ENCODE peak calls at places on chromosomes 7 and 10, in ten cellular contexts. One of them, this sample, is unnamed.

GRCh38 chr7:2437537-2438148 is 34.2 kb downstream of the CHST12 start:
- DNase-seq in NAMALWA: no peak
- DNase-seq in OCI-LY7: no peak
- DNase-seq in T-helper 2 cell: no peak
- DNase-seq in activated T-cell treated with anti-CD3 and anti-CD28 coated beads for 1 hour: no peak
- DNase-seq in activated CD4-positive, alpha-beta memory T cell treated with anti-CD3 and anti-CD28 coated beads, Interleukin-2, amount 10 ng/mL, durations not matched to agents 7 days and 5 days: no peak
- DNase-seq in foreskin fibroblast: no peak
- DNase-seq in stimulated activated effector memory CD8-positive, alpha-beta T cell treated with anti-CD3 and anti-CD28 coated beads, Interleukin-12 subunit alpha, Interleukin-12 subunit beta, amount 100 ng/mL, for 72 hours: no peak
- DNase-seq in brain microvascular endothelial cell: no peak
- DNase-seq in astrocyte: no peak
- DNase-seq in this sample: no peak

GRCh38 chr7:49245062-49245461 is 320.7 kb downstream of the CDC14C start:
- DNase-seq in NAMALWA: no peak
- DNase-seq in OCI-LY7: no peak
- DNase-seq in T-helper 2 cell: no peak
- DNase-seq in activated T-cell treated with anti-CD3 and anti-CD28 coated beads for 1 hour: no peak
- DNase-seq in activated CD4-positive, alpha-beta memory T cell treated with anti-CD3 and anti-CD28 coated beads, Interleukin-2, amount 10 ng/mL, durations not matched to agents 7 days and 5 days: no peak
- DNase-seq in foreskin fibroblast: no peak
- DNase-seq in stimulated activated effector memory CD8-positive, alpha-beta T cell treated with anti-CD3 and anti-CD28 coated beads, Interleukin-12 subunit alpha, Interleukin-12 subunit beta, amount 100 ng/mL, for 72 hours: no peak
- DNase-seq in brain microvascular endothelial cell: no peak
- DNase-seq in astrocyte: no peak
- DNase-seq in this sample: no peak

GRCh38 chr7:45919231-45919825 is 1.7 kb downstream of the IGFBP3 start:
- DNase-seq in NAMALWA: no peak
- DNase-seq in OCI-LY7: no peak
- DNase-seq in T-helper 2 cell: no peak
- DNase-seq in activated T-cell treated with anti-CD3 and anti-CD28 coated beads for 1 hour: no peak
- DNase-seq in activated CD4-positive, alpha-beta memory T cell treated with anti-CD3 and anti-CD28 coated beads, Interleukin-2, amount 10 ng/mL, durations not matched to agents 7 days and 5 days: no peak
- DNase-seq in foreskin fibroblast: peak
- DNase-seq in stimulated activated effector memory CD8-positive, alpha-beta T cell treated with anti-CD3 and anti-CD28 coated beads, Interleukin-12 subunit alpha, Interleukin-12 subunit beta, amount 100 ng/mL, for 72 hours: no peak
- DNase-seq in brain microvascular endothelial cell: no peak
- DNase-seq in astrocyte: no peak
- DNase-seq in this sample: no peak

GRCh38 chr7:92133133-92133736 is 1.0 kb downstream of the CYP51A1 start:
- DNase-seq in NAMALWA: peak
- DNase-seq in OCI-LY7: no peak
- DNase-seq in T-helper 2 cell: no peak
- DNase-seq in activated T-cell treated with anti-CD3 and anti-CD28 coated beads for 1 hour: no peak
- DNase-seq in activated CD4-positive, alpha-beta memory T cell treated with anti-CD3 and anti-CD28 coated beads, Interleukin-2, amount 10 ng/mL, durations not matched to agents 7 days and 5 days: no peak
- DNase-seq in foreskin fibroblast: no peak
- DNase-seq in stimulated activated effector memory CD8-positive, alpha-beta T cell treated with anti-CD3 and anti-CD28 coated beads, Interleukin-12 subunit alpha, Interleukin-12 subunit beta, amount 100 ng/mL, for 72 hours: no peak
- DNase-seq in brain microvascular endothelial cell: no peak
- DNase-seq in astrocyte: peak
- DNase-seq in this sample: no peak

GRCh38 chr10:7889947-7890542 is 71.7 kb downstream of the TAF3 start:
- DNase-seq in NAMALWA: no peak
- DNase-seq in OCI-LY7: no peak
- DNase-seq in T-helper 2 cell: no peak
- DNase-seq in activated T-cell treated with anti-CD3 and anti-CD28 coated beads for 1 hour: no peak
- DNase-seq in activated CD4-positive, alpha-beta memory T cell treated with anti-CD3 and anti-CD28 coated beads, Interleukin-2, amount 10 ng/mL, durations not matched to agents 7 days and 5 days: no peak
- DNase-seq in foreskin fibroblast: no peak
- DNase-seq in stimulated activated effector memory CD8-positive, alpha-beta T cell treated with anti-CD3 and anti-CD28 coated beads, Interleukin-12 subunit alpha, Interleukin-12 subunit beta, amount 100 ng/mL, for 72 hours: no peak
- DNase-seq in brain microvascular endothelial cell: no peak
- DNase-seq in astrocyte: no peak
- DNase-seq in this sample: no peak

GRCh38 chr7:323410-323809 is 33.4 kb downstream of the FOXL3 start:
- DNase-seq in NAMALWA: no peak
- DNase-seq in OCI-LY7: no peak
- DNase-seq in T-helper 2 cell: no peak
- DNase-seq in activated T-cell treated with anti-CD3 and anti-CD28 coated beads for 1 hour: no peak
- DNase-seq in activated CD4-positive, alpha-beta memory T cell treated with anti-CD3 and anti-CD28 coated beads, Interleukin-2, amount 10 ng/mL, durations not matched to agents 7 days and 5 days: no peak
- DNase-seq in foreskin fibroblast: peak
- DNase-seq in stimulated activated effector memory CD8-positive, alpha-beta T cell treated with anti-CD3 and anti-CD28 coated beads, Interleukin-12 subunit alpha, Interleukin-12 subunit beta, amount 100 ng/mL, for 72 hours: no peak
- DNase-seq in brain microvascular endothelial cell: no peak
- DNase-seq in astrocyte: no peak
- DNase-seq in this sample: no peak

GRCh38 chr10:62266147-62266546 is 2.5 kb downstream of the RTKN2 start:
- DNase-seq in NAMALWA: no peak
- DNase-seq in OCI-LY7: no peak
- DNase-seq in T-helper 2 cell: no peak
- DNase-seq in activated T-cell treated with anti-CD3 and anti-CD28 coated beads for 1 hour: no peak
- DNase-seq in activated CD4-positive, alpha-beta memory T cell treated with anti-CD3 and anti-CD28 coated beads, Interleukin-2, amount 10 ng/mL, durations not matched to agents 7 days and 5 days: no peak
- DNase-seq in foreskin fibroblast: no peak
- DNase-seq in stimulated activated effector memory CD8-positive, alpha-beta T cell treated with anti-CD3 and anti-CD28 coated beads, Interleukin-12 subunit alpha, Interleukin-12 subunit beta, amount 100 ng/mL, for 72 hours: no peak
- DNase-seq in brain microvascular endothelial cell: no peak
- DNase-seq in astrocyte: no peak
- DNase-seq in this sample: no peak

GRCh38 chr7:108135446-108136190 is 5.5 kb upstream of the LAMB4 start:
- DNase-seq in NAMALWA: peak
- DNase-seq in OCI-LY7: peak
- DNase-seq in T-helper 2 cell: no peak
- DNase-seq in activated T-cell treated with anti-CD3 and anti-CD28 coated beads for 1 hour: no peak
- DNase-seq in activated CD4-positive, alpha-beta memory T cell treated with anti-CD3 and anti-CD28 coated beads, Interleukin-2, amount 10 ng/mL, durations not matched to agents 7 days and 5 days: peak
- DNase-seq in foreskin fibroblast: no peak
- DNase-seq in stimulated activated effector memory CD8-positive, alpha-beta T cell treated with anti-CD3 and anti-CD28 coated beads, Interleukin-12 subunit alpha, Interleukin-12 subunit beta, amount 100 ng/mL, for 72 hours: no peak
- DNase-seq in brain microvascular endothelial cell: no peak
- DNase-seq in astrocyte: no peak
- DNase-seq in this sample: no peak

GRCh38 chr7:37424995-37425394 is 23.7 kb downstream of the ELMO1 start:
- DNase-seq in NAMALWA: no peak
- DNase-seq in OCI-LY7: no peak
- DNase-seq in T-helper 2 cell: no peak
- DNase-seq in activated T-cell treated with anti-CD3 and anti-CD28 coated beads for 1 hour: no peak
- DNase-seq in activated CD4-positive, alpha-beta memory T cell treated with anti-CD3 and anti-CD28 coated beads, Interleukin-2, amount 10 ng/mL, durations not matched to agents 7 days and 5 days: no peak
- DNase-seq in foreskin fibroblast: no peak
- DNase-seq in stimulated activated effector memory CD8-positive, alpha-beta T cell treated with anti-CD3 and anti-CD28 coated beads, Interleukin-12 subunit alpha, Interleukin-12 subunit beta, amount 100 ng/mL, for 72 hours: no peak
- DNase-seq in brain microvascular endothelial cell: no peak
- DNase-seq in astrocyte: no peak
- DNase-seq in this sample: no peak

GRCh38 chr7:29040570-29040906 is 82.4 kb upstream of the TRIL start:
- DNase-seq in NAMALWA: no peak
- DNase-seq in OCI-LY7: no peak
- DNase-seq in T-helper 2 cell: no peak
- DNase-seq in activated T-cell treated with anti-CD3 and anti-CD28 coated beads for 1 hour: no peak
- DNase-seq in activated CD4-positive, alpha-beta memory T cell treated with anti-CD3 and anti-CD28 coated beads, Interleukin-2, amount 10 ng/mL, durations not matched to agents 7 days and 5 days: no peak
- DNase-seq in foreskin fibroblast: no peak
- DNase-seq in stimulated activated effector memory CD8-positive, alpha-beta T cell treated with anti-CD3 and anti-CD28 coated beads, Interleukin-12 subunit alpha, Interleukin-12 subunit beta, amount 100 ng/mL, for 72 hours: no peak
- DNase-seq in brain microvascular endothelial cell: no peak
- DNase-seq in astrocyte: peak
- DNase-seq in this sample: no peak

GRCh38 chr10:13348216-13349017 is at the start of gene SEPHS1:
- DNase-seq in NAMALWA: peak
- DNase-seq in OCI-LY7: peak
- DNase-seq in T-helper 2 cell: peak
- DNase-seq in activated T-cell treated with anti-CD3 and anti-CD28 coated beads for 1 hour: peak
- DNase-seq in activated CD4-positive, alpha-beta memory T cell treated with anti-CD3 and anti-CD28 coated beads, Interleukin-2, amount 10 ng/mL, durations not matched to agents 7 days and 5 days: peak
- DNase-seq in foreskin fibroblast: peak
- DNase-seq in stimulated activated effector memory CD8-positive, alpha-beta T cell treated with anti-CD3 and anti-CD28 coated beads, Interleukin-12 subunit alpha, Interleukin-12 subunit beta, amount 100 ng/mL, for 72 hours: peak
- DNase-seq in brain microvascular endothelial cell: peak
- DNase-seq in astrocyte: peak
- DNase-seq in this sample: peak

GRCh38 chr10:124065382-124066155 is 27.8 kb downstream of the CHST15 start:
- DNase-seq in NAMALWA: no peak
- DNase-seq in OCI-LY7: no peak
- DNase-seq in T-helper 2 cell: no peak
- DNase-seq in activated T-cell treated with anti-CD3 and anti-CD28 coated beads for 1 hour: no peak
- DNase-seq in activated CD4-positive, alpha-beta memory T cell treated with anti-CD3 and anti-CD28 coated beads, Interleukin-2, amount 10 ng/mL, durations not matched to agents 7 days and 5 days: no peak
- DNase-seq in foreskin fibroblast: no peak
- DNase-seq in stimulated activated effector memory CD8-positive, alpha-beta T cell treated with anti-CD3 and anti-CD28 coated beads, Interleukin-12 subunit alpha, Interleukin-12 subunit beta, amount 100 ng/mL, for 72 hours: no peak
- DNase-seq in brain microvascular endothelial cell: no peak
- DNase-seq in astrocyte: no peak
- DNase-seq in this sample: no peak

GRCh38 chr10:132606536-132607316 is 69.1 kb downstream of the INPP5A start:
- DNase-seq in NAMALWA: no peak
- DNase-seq in OCI-LY7: no peak
- DNase-seq in T-helper 2 cell: no peak
- DNase-seq in activated T-cell treated with anti-CD3 and anti-CD28 coated beads for 1 hour: no peak
- DNase-seq in activated CD4-positive, alpha-beta memory T cell treated with anti-CD3 and anti-CD28 coated beads, Interleukin-2, amount 10 ng/mL, durations not matched to agents 7 days and 5 days: no peak
- DNase-seq in foreskin fibroblast: no peak
- DNase-seq in stimulated activated effector memory CD8-positive, alpha-beta T cell treated with anti-CD3 and anti-CD28 coated beads, Interleukin-12 subunit alpha, Interleukin-12 subunit beta, amount 100 ng/mL, for 72 hours: no peak
- DNase-seq in brain microvascular endothelial cell: peak
- DNase-seq in astrocyte: peak
- DNase-seq in this sample: no peak

GRCh38 chr10:30037620-30038336 is 21.6 kb downstream of the JCAD start:
- DNase-seq in NAMALWA: no peak
- DNase-seq in OCI-LY7: no peak
- DNase-seq in T-helper 2 cell: no peak
- DNase-seq in activated T-cell treated with anti-CD3 and anti-CD28 coated beads for 1 hour: no peak
- DNase-seq in activated CD4-positive, alpha-beta memory T cell treated with anti-CD3 and anti-CD28 coated beads, Interleukin-2, amount 10 ng/mL, durations not matched to agents 7 days and 5 days: no peak
- DNase-seq in foreskin fibroblast: no peak
- DNase-seq in stimulated activated effector memory CD8-positive, alpha-beta T cell treated with anti-CD3 and anti-CD28 coated beads, Interleukin-12 subunit alpha, Interleukin-12 subunit beta, amount 100 ng/mL, for 72 hours: no peak
- DNase-seq in brain microvascular endothelial cell: no peak
- DNase-seq in astrocyte: no peak
- DNase-seq in this sample: no peak

GRCh38 chr7:75951506-75951905 is 36.6 kb downstream of the POR start:
- DNase-seq in NAMALWA: no peak
- DNase-seq in OCI-LY7: no peak
- DNase-seq in T-helper 2 cell: no peak
- DNase-seq in activated T-cell treated with anti-CD3 and anti-CD28 coated beads for 1 hour: no peak
- DNase-seq in activated CD4-positive, alpha-beta memory T cell treated with anti-CD3 and anti-CD28 coated beads, Interleukin-2, amount 10 ng/mL, durations not matched to agents 7 days and 5 days: no peak
- DNase-seq in foreskin fibroblast: peak
- DNase-seq in stimulated activated effector memory CD8-positive, alpha-beta T cell treated with anti-CD3 and anti-CD28 coated beads, Interleukin-12 subunit alpha, Interleukin-12 subunit beta, amount 100 ng/mL, for 72 hours: no peak
- DNase-seq in brain microvascular endothelial cell: peak
- DNase-seq in astrocyte: no peak
- DNase-seq in this sample: peak

GRCh38 chr7:11727864-11728263 is 104.1 kb downstream of the THSD7A start:
- DNase-seq in NAMALWA: no peak
- DNase-seq in OCI-LY7: no peak
- DNase-seq in T-helper 2 cell: no peak
- DNase-seq in activated T-cell treated with anti-CD3 and anti-CD28 coated beads for 1 hour: no peak
- DNase-seq in activated CD4-positive, alpha-beta memory T cell treated with anti-CD3 and anti-CD28 coated beads, Interleukin-2, amount 10 ng/mL, durations not matched to agents 7 days and 5 days: no peak
- DNase-seq in foreskin fibroblast: peak
- DNase-seq in stimulated activated effector memory CD8-positive, alpha-beta T cell treated with anti-CD3 and anti-CD28 coated beads, Interleukin-12 subunit alpha, Interleukin-12 subunit beta, amount 100 ng/mL, for 72 hours: no peak
- DNase-seq in brain microvascular endothelial cell: no peak
- DNase-seq in astrocyte: no peak
- DNase-seq in this sample: no peak

GRCh38 chr10:15451137-15452094 is 80.3 kb upstream of the FAM171A1 start:
- DNase-seq in NAMALWA: no peak
- DNase-seq in OCI-LY7: no peak
- DNase-seq in T-helper 2 cell: no peak
- DNase-seq in activated T-cell treated with anti-CD3 and anti-CD28 coated beads for 1 hour: no peak
- DNase-seq in activated CD4-positive, alpha-beta memory T cell treated with anti-CD3 and anti-CD28 coated beads, Interleukin-2, amount 10 ng/mL, durations not matched to agents 7 days and 5 days: no peak
- DNase-seq in foreskin fibroblast: no peak
- DNase-seq in stimulated activated effector memory CD8-positive, alpha-beta T cell treated with anti-CD3 and anti-CD28 coated beads, Interleukin-12 subunit alpha, Interleukin-12 subunit beta, amount 100 ng/mL, for 72 hours: no peak
- DNase-seq in brain microvascular endothelial cell: no peak
- DNase-seq in astrocyte: no peak
- DNase-seq in this sample: no peak

GRCh38 chr10:104350146-104350635 is 3.4 kb upstream of the CFAP58 start:
- DNase-seq in NAMALWA: peak
- DNase-seq in OCI-LY7: peak
- DNase-seq in T-helper 2 cell: no peak
- DNase-seq in activated T-cell treated with anti-CD3 and anti-CD28 coated beads for 1 hour: no peak
- DNase-seq in activated CD4-positive, alpha-beta memory T cell treated with anti-CD3 and anti-CD28 coated beads, Interleukin-2, amount 10 ng/mL, durations not matched to agents 7 days and 5 days: no peak
- DNase-seq in foreskin fibroblast: peak
- DNase-seq in stimulated activated effector memory CD8-positive, alpha-beta T cell treated with anti-CD3 and anti-CD28 coated beads, Interleukin-12 subunit alpha, Interleukin-12 subunit beta, amount 100 ng/mL, for 72 hours: no peak
- DNase-seq in brain microvascular endothelial cell: no peak
- DNase-seq in astrocyte: peak
- DNase-seq in this sample: peak

GRCh38 chr7:87170828-87171227 is 18.6 kb downstream of the DMTF1 start:
- DNase-seq in NAMALWA: no peak
- DNase-seq in OCI-LY7: no peak
- DNase-seq in T-helper 2 cell: no peak
- DNase-seq in activated T-cell treated with anti-CD3 and anti-CD28 coated beads for 1 hour: no peak
- DNase-seq in activated CD4-positive, alpha-beta memory T cell treated with anti-CD3 and anti-CD28 coated beads, Interleukin-2, amount 10 ng/mL, durations not matched to agents 7 days and 5 days: no peak
- DNase-seq in foreskin fibroblast: no peak
- DNase-seq in stimulated activated effector memory CD8-positive, alpha-beta T cell treated with anti-CD3 and anti-CD28 coated beads, Interleukin-12 subunit alpha, Interleukin-12 subunit beta, amount 100 ng/mL, for 72 hours: no peak
- DNase-seq in brain microvascular endothelial cell: no peak
- DNase-seq in astrocyte: no peak
- DNase-seq in this sample: no peak

GRCh38 chr10:27679996-27680395 is 65.6 kb downstream of the MKX start:
- DNase-seq in NAMALWA: no peak
- DNase-seq in OCI-LY7: no peak
- DNase-seq in T-helper 2 cell: no peak
- DNase-seq in activated T-cell treated with anti-CD3 and anti-CD28 coated beads for 1 hour: no peak
- DNase-seq in activated CD4-positive, alpha-beta memory T cell treated with anti-CD3 and anti-CD28 coated beads, Interleukin-2, amount 10 ng/mL, durations not matched to agents 7 days and 5 days: no peak
- DNase-seq in foreskin fibroblast: no peak
- DNase-seq in stimulated activated effector memory CD8-positive, alpha-beta T cell treated with anti-CD3 and anti-CD28 coated beads, Interleukin-12 subunit alpha, Interleukin-12 subunit beta, amount 100 ng/mL, for 72 hours: no peak
- DNase-seq in brain microvascular endothelial cell: no peak
- DNase-seq in astrocyte: peak
- DNase-seq in this sample: no peak

GRCh38 chr10:81367132-81367531 is 507.9 kb upstream of the NRG3 start:
- DNase-seq in NAMALWA: no peak
- DNase-seq in OCI-LY7: no peak
- DNase-seq in T-helper 2 cell: no peak
- DNase-seq in activated T-cell treated with anti-CD3 and anti-CD28 coated beads for 1 hour: no peak
- DNase-seq in activated CD4-positive, alpha-beta memory T cell treated with anti-CD3 and anti-CD28 coated beads, Interleukin-2, amount 10 ng/mL, durations not matched to agents 7 days and 5 days: no peak
- DNase-seq in foreskin fibroblast: no peak
- DNase-seq in stimulated activated effector memory CD8-positive, alpha-beta T cell treated with anti-CD3 and anti-CD28 coated beads, Interleukin-12 subunit alpha, Interleukin-12 subunit beta, amount 100 ng/mL, for 72 hours: no peak
- DNase-seq in brain microvascular endothelial cell: no peak
- DNase-seq in astrocyte: no peak
- DNase-seq in this sample: no peak

GRCh38 chr7:29345590-29345989 is 151.0 kb downstream of the CHN2 start:
- DNase-seq in NAMALWA: peak
- DNase-seq in OCI-LY7: no peak
- DNase-seq in T-helper 2 cell: no peak
- DNase-seq in activated T-cell treated with anti-CD3 and anti-CD28 coated beads for 1 hour: no peak
- DNase-seq in activated CD4-positive, alpha-beta memory T cell treated with anti-CD3 and anti-CD28 coated beads, Interleukin-2, amount 10 ng/mL, durations not matched to agents 7 days and 5 days: peak
- DNase-seq in foreskin fibroblast: peak
- DNase-seq in stimulated activated effector memory CD8-positive, alpha-beta T cell treated with anti-CD3 and anti-CD28 coated beads, Interleukin-12 subunit alpha, Interleukin-12 subunit beta, amount 100 ng/mL, for 72 hours: no peak
- DNase-seq in brain microvascular endothelial cell: peak
- DNase-seq in astrocyte: no peak
- DNase-seq in this sample: no peak

GRCh38 chr10:43689618-43689954 is 40.9 kb upstream of the ZNF32 start:
- DNase-seq in NAMALWA: no peak
- DNase-seq in OCI-LY7: no peak
- DNase-seq in T-helper 2 cell: no peak
- DNase-seq in activated T-cell treated with anti-CD3 and anti-CD28 coated beads for 1 hour: peak
- DNase-seq in activated CD4-positive, alpha-beta memory T cell treated with anti-CD3 and anti-CD28 coated beads, Interleukin-2, amount 10 ng/mL, durations not matched to agents 7 days and 5 days: peak
- DNase-seq in foreskin fibroblast: peak
- DNase-seq in stimulated activated effector memory CD8-positive, alpha-beta T cell treated with anti-CD3 and anti-CD28 coated beads, Interleukin-12 subunit alpha, Interleukin-12 subunit beta, amount 100 ng/mL, for 72 hours: peak
- DNase-seq in brain microvascular endothelial cell: peak
- DNase-seq in astrocyte: peak
- DNase-seq in this sample: no peak

GRCh38 chr7:184768-185264 is 7.6 kb upstream of the FAM20C start:
- DNase-seq in NAMALWA: no peak
- DNase-seq in OCI-LY7: no peak
- DNase-seq in T-helper 2 cell: no peak
- DNase-seq in activated T-cell treated with anti-CD3 and anti-CD28 coated beads for 1 hour: no peak
- DNase-seq in activated CD4-positive, alpha-beta memory T cell treated with anti-CD3 and anti-CD28 coated beads, Interleukin-2, amount 10 ng/mL, durations not matched to agents 7 days and 5 days: no peak
- DNase-seq in foreskin fibroblast: peak
- DNase-seq in stimulated activated effector memory CD8-positive, alpha-beta T cell treated with anti-CD3 and anti-CD28 coated beads, Interleukin-12 subunit alpha, Interleukin-12 subunit beta, amount 100 ng/mL, for 72 hours: no peak
- DNase-seq in brain microvascular endothelial cell: no peak
- DNase-seq in astrocyte: no peak
- DNase-seq in this sample: no peak

GRCh38 chr7:114703677-114704076 is 218.2 kb upstream of the MDFIC start:
- DNase-seq in NAMALWA: no peak
- DNase-seq in OCI-LY7: no peak
- DNase-seq in T-helper 2 cell: no peak
- DNase-seq in activated T-cell treated with anti-CD3 and anti-CD28 coated beads for 1 hour: no peak
- DNase-seq in activated CD4-positive, alpha-beta memory T cell treated with anti-CD3 and anti-CD28 coated beads, Interleukin-2, amount 10 ng/mL, durations not matched to agents 7 days and 5 days: no peak
- DNase-seq in foreskin fibroblast: peak
- DNase-seq in stimulated activated effector memory CD8-positive, alpha-beta T cell treated with anti-CD3 and anti-CD28 coated beads, Interleukin-12 subunit alpha, Interleukin-12 subunit beta, amount 100 ng/mL, for 72 hours: no peak
- DNase-seq in brain microvascular endothelial cell: peak
- DNase-seq in astrocyte: peak
- DNase-seq in this sample: no peak

GRCh38 chr7:29797112-29797944 is 9.0 kb upstream of the WIPF3 start:
- DNase-seq in NAMALWA: no peak
- DNase-seq in OCI-LY7: no peak
- DNase-seq in T-helper 2 cell: no peak
- DNase-seq in activated T-cell treated with anti-CD3 and anti-CD28 coated beads for 1 hour: no peak
- DNase-seq in activated CD4-positive, alpha-beta memory T cell treated with anti-CD3 and anti-CD28 coated beads, Interleukin-2, amount 10 ng/mL, durations not matched to agents 7 days and 5 days: no peak
- DNase-seq in foreskin fibroblast: no peak
- DNase-seq in stimulated activated effector memory CD8-positive, alpha-beta T cell treated with anti-CD3 and anti-CD28 coated beads, Interleukin-12 subunit alpha, Interleukin-12 subunit beta, amount 100 ng/mL, for 72 hours: no peak
- DNase-seq in brain microvascular endothelial cell: no peak
- DNase-seq in astrocyte: no peak
- DNase-seq in this sample: no peak

GRCh38 chr7:66929170-66929569 is 8.1 kb downstream of the TMEM248 start:
- DNase-seq in NAMALWA: no peak
- DNase-seq in OCI-LY7: no peak
- DNase-seq in T-helper 2 cell: no peak
- DNase-seq in activated T-cell treated with anti-CD3 and anti-CD28 coated beads for 1 hour: no peak
- DNase-seq in activated CD4-positive, alpha-beta memory T cell treated with anti-CD3 and anti-CD28 coated beads, Interleukin-2, amount 10 ng/mL, durations not matched to agents 7 days and 5 days: no peak
- DNase-seq in foreskin fibroblast: no peak
- DNase-seq in stimulated activated effector memory CD8-positive, alpha-beta T cell treated with anti-CD3 and anti-CD28 coated beads, Interleukin-12 subunit alpha, Interleukin-12 subunit beta, amount 100 ng/mL, for 72 hours: no peak
- DNase-seq in brain microvascular endothelial cell: no peak
- DNase-seq in astrocyte: no peak
- DNase-seq in this sample: no peak

GRCh38 chr10:27285093-27285492 is 44.5 kb upstream of the ACBD5 start:
- DNase-seq in NAMALWA: peak
- DNase-seq in OCI-LY7: peak
- DNase-seq in T-helper 2 cell: no peak
- DNase-seq in activated T-cell treated with anti-CD3 and anti-CD28 coated beads for 1 hour: peak
- DNase-seq in activated CD4-positive, alpha-beta memory T cell treated with anti-CD3 and anti-CD28 coated beads, Interleukin-2, amount 10 ng/mL, durations not matched to agents 7 days and 5 days: peak
- DNase-seq in foreskin fibroblast: peak
- DNase-seq in stimulated activated effector memory CD8-positive, alpha-beta T cell treated with anti-CD3 and anti-CD28 coated beads, Interleukin-12 subunit alpha, Interleukin-12 subunit beta, amount 100 ng/mL, for 72 hours: no peak
- DNase-seq in brain microvascular endothelial cell: no peak
- DNase-seq in astrocyte: peak
- DNase-seq in this sample: no peak

This sample was measured in HFFc6.